ENCODE peak calls at places on chromosomes 2 and 18, in four cellular contexts. B is Kasumi-1; T is NCI-H524; Y is stimulated activated CD8-positive, alpha-beta memory T cell treated with anti-CD3 and anti-CD28 coated beads, Interleukin-4, amount 100 ng/mL, for 4 hours. Z is an unnamed sample.

GRCh38 chr18:79956276-79956675 is 4.8 kb upstream of the SLC66A2 start:
- DNase-seq in T (no peak), B (no peak), Y (no peak), Z (no peak)

GRCh38 chr2:192194065-192194865 is 468 bp downstream of the TMEFF2 start:
- DNase-seq in T (peak), B (peak), Y (no peak), Z (peak)

GRCh38 chr2:234953116-234954031 is 1.6 kb downstream of the SH3BP4 start:
- DNase-seq in Y (no peak), B (no peak), T (no peak), Z (no peak)

GRCh38 chr2:8310557-8311455 is 371.1 kb upstream of the ID2 start:
- DNase-seq in B (peak), T (no peak), Y (peak), Z (peak)

GRCh38 chr2:149064365-149064841 is 25.9 kb downstream of the LYPD6B start:
- DNase-seq in Y (no peak), T (no peak), B (no peak), Z (no peak)

GRCh38 chr2:224682121-224682520 is 34.0 kb downstream of the CCDC195 start:
- DNase-seq in T (peak), B (no peak), Y (no peak), Z (no peak)

GRCh38 chr2:30807249-30807648 is at the start of gene CAPN13:
- DNase-seq in B (no peak), T (no peak), Y (no peak), Z (no peak)

GRCh38 chr2:38432827-38433606 is 55.9 kb upstream of the ATL2 start:
- DNase-seq in T (no peak), Y (no peak), B (no peak), Z (no peak)

GRCh38 chr18:60722742-60723141 is 350.2 kb upstream of the MC4R start:
- DNase-seq in B (no peak), Y (no peak), T (no peak), Z (no peak)

GRCh38 chr18:79815657-79816056 is 17.9 kb downstream of the KCNG2 start:
- DNase-seq in T (no peak), B (no peak), Y (no peak), Z (no peak)

GRCh38 chr2:168201722-168202121 is 45.7 kb downstream of the STK39 start:
- DNase-seq in B (no peak), Y (no peak), T (no peak), Z (no peak)

GRCh38 chr2:28545590-28546195 is 49.8 kb downstream of the PLB1 start:
- DNase-seq in Y (no peak), B (no peak), T (no peak), Z (no peak)

GRCh38 chr2:55048925-55049793 is 1.1 kb downstream of the RTN4 start:
- DNase-seq in T (peak), B (peak), Y (peak), Z (peak)

GRCh38 chr2:26100384-26100783 is 66.5 kb downstream of the RAB10 start:
- DNase-seq in Y (no peak), B (no peak), T (no peak), Z (no peak)

Z was measured in CD8-positive, alpha-beta T cell.